ENCODE peak calls at places on chromosomes 12 and 14, in four cellular contexts. L is IMR-90, Y is H1, Q is H9. R is an unnamed sample.

GRCh38 chr12:85733441-85733840 is 102.8 kb downstream of the RASSF9 start:
- DNase-seq in L (peak; percentile 10), Q (no peak), Y (no peak), R (no peak)

GRCh38 chr12:49088190-49088931 is 6.2 kb downstream of the DHH start:
- DNase-seq in Y (peak; percentile 81), L (peak; percentile 94), Q (peak; percentile 90), R (peak; percentile 87)

GRCh38 chr14:78104130-78104529 is 66.0 kb upstream of the NRXN3 start:
- DNase-seq in Y (no peak), L (no peak), Q (no peak), R (no peak)

GRCh38 chr12:108457006-108457733 is 57.9 kb upstream of the FICD start:
- DNase-seq in Q (peak; percentile 70), L (peak; percentile 34), Y (peak; percentile 52), R (peak; percentile 91)

GRCh38 chr12:82279597-82279996 is 78.6 kb downstream of the CCDC59 start:
- DNase-seq in L (no peak), Y (no peak), Q (no peak), R (no peak)

GRCh38 chr12:77540097-77540496 is 290.6 kb upstream of the NAV3 start:
- DNase-seq in Y (no peak), L (no peak), Q (no peak), R (peak; percentile 11)

GRCh38 chr14:20384321-20384720 is 29.0 kb downstream of the TEP1 start:
- DNase-seq in Q (no peak), Y (no peak), L (no peak), R (no peak)

GRCh38 chr12:88298014-88298682 is 156.0 kb downstream of the TMTC3 start:
- DNase-seq in Y (no peak), L (no peak), Q (no peak), R (no peak)

GRCh38 chr14:90523544-90523943 is 126.7 kb downstream of the CALM1 start:
- DNase-seq in Y (no peak), Q (no peak), L (peak; percentile 45), R (no peak)

GRCh38 chr14:80216818-80217217 is 5.5 kb upstream of the DIO2 start:
- DNase-seq in L (peak; percentile 17), Y (no peak), Q (no peak), R (no peak)

GRCh38 chr12:95129115-95129514 is 55.7 kb upstream of the NR2C1 start:
- DNase-seq in L (no peak), Q (no peak), Y (no peak), R (no peak)

GRCh38 chr12:3288690-3289089 is 202.3 kb upstream of the PRMT8 start:
- DNase-seq in L (no peak), Q (no peak), Y (no peak), R (no peak)

GRCh38 chr14:42192659-42193425 is 586.2 kb downstream of the LRFN5 start:
- DNase-seq in Y (no peak), Q (no peak), L (peak; percentile 98), R (peak; percentile 12)

GRCh38 chr12:110717037-110717436 is 25.7 kb downstream of the PPP1CC start:
- DNase-seq in L (no peak), Q (no peak), Y (no peak), R (no peak)

GRCh38 chr14:101737414-101738367 is 23.8 kb upstream of the PPP2R5C start:
- DNase-seq in Y (no peak), L (no peak), Q (no peak), R (no peak)

GRCh38 chr12:41073633-41074576 is 114.2 kb upstream of the PDZRN4 start:
- DNase-seq in Q (no peak), Y (no peak), L (no peak), R (no peak)

GRCh38 chr14:61525293-61526011 is 169.9 kb upstream of the HIF1A start:
- DNase-seq in Y (no peak), L (peak; percentile 52), Q (no peak), R (peak; percentile 46)

GRCh38 chr14:88426271-88426670 is 40.8 kb downstream of the SPATA7 start:
- DNase-seq in L (peak; percentile 74), Q (no peak), Y (no peak), R (no peak)

GRCh38 chr12:96434107-96434506 is 33.9 kb upstream of the CDK17 start:
- DNase-seq in L (peak; percentile 100), Y (no peak), Q (no peak), R (no peak)

GRCh38 chr12:22543246-22544037 is 900 bp downstream of the C2CD5 start:
- DNase-seq in Y (peak; percentile 53), L (peak; percentile 8), Q (peak; percentile 46), R (peak; percentile 38)

GRCh38 chr12:6038160-6038559 is 86.3 kb downstream of the VWF start:
- DNase-seq in L (peak; percentile 76), Q (peak; percentile 95), Y (peak; percentile 72), R (peak; percentile 94)

GRCh38 chr12:104846056-104846762 is 111.9 kb downstream of the SLC41A2 start:
- DNase-seq in L (peak; percentile 52), Q (no peak), Y (no peak), R (peak; percentile 5)

GRCh38 chr14:100861188-100861936 is 35.4 kb downstream of the MEG3 start:
- DNase-seq in L (no peak), Q (no peak), Y (no peak), R (no peak)

GRCh38 chr12:7450667-7451066 is 6.7 kb upstream of the CD163L1 start:
- DNase-seq in Q (no peak), Y (no peak), L (no peak), R (peak; percentile 28)

GRCh38 chr12:127600211-127600610 is 666.8 kb upstream of the TMEM132C start:
- DNase-seq in L (no peak), Q (no peak), Y (no peak), R (peak; percentile 51)

GRCh38 chr12:11732760-11733159 is 83.3 kb downstream of the ETV6 start:
- DNase-seq in Q (no peak), L (no peak), Y (no peak), R (no peak)

GRCh38 chr12:52341066-52341580 is 19.9 kb upstream of the KRT83 start:
- DNase-seq in Y (no peak), Q (no peak), L (no peak), R (no peak)

GRCh38 chr14:68785817-68786490 is 6.9 kb downstream of the ZFP36L1 start:
- DNase-seq in L (no peak), Q (no peak), Y (peak; percentile 55), R (peak; percentile 14)

GRCh38 chr12:131105736-131106356 is 152.1 kb downstream of the ADGRD1 start:
- DNase-seq in Q (peak; percentile 15), L (no peak), Y (no peak), R (no peak)

DNA sequence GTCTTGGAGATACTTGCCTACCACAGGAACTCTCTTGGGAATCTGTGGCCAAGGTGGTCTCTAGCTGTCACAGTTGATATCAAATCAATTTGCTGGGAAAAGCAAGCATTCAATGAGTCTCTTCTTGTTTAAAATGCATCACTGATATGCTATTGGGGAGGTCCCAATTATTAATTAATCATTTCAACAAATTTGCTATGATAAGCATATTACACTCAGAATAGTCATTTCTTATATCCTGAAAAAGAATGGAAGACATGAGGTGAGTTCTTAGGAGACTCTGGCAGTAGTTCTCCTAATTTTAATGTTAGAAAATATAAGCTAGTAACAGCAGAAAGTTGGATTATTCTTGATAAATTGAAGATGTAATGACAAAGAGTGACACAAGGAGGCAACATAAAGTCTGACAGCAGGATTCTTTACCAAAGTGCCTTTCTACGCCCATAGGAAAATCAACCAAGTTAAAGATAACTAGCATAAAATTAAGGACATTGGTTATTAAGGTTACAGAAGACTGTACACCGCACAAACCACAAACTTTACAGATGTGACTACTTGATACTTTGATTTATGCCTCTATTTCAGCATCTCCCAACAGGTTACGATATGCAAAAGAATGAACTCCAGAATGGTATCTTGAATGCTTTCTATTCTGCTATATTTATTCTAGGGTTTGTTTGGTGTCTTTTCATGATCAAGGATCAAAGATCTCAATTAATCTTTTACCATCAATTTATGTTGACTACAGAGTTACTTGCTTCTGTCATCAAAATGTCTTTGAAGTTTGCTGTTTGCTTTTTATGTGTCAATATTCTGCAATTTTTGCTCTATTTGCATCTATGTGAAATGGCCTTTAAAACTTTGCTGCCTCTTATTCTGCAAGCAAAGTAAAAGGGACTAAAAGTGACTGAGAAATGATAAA is 349.6 kb upstream of the CLEC14A start:
- DNase-seq in Q (no peak), Y (no peak), L (no peak), R (peak; percentile 18)
- H4K5ac ChIP-seq in Q (no peak overlapping the region), Y (no peak overlapping the region), L (no peak overlapping the region), R (no peak overlapping the region)

GRCh38 chr12:57606016-57606311 is 1.3 kb downstream of the DTX3 start:
- DNase-seq in Y (no peak), L (no peak), Q (no peak), R (no peak)
- H3K27ac ChIP-seq in Y (no peak overlapping the region), L (no peak overlapping the region), Q (no peak overlapping the region), R (no peak overlapping the region)

GRCh38 chr14:37819155-37820015 is 224.0 kb downstream of the TTC6 start:
- DNase-seq in Q (no peak), Y (no peak), L (peak; percentile 29), R (peak; percentile 42)
- H3K4me2 ChIP-seq in Q (no peak overlapping the region), Y (no peak overlapping the region), L (no peak overlapping the region), R (no peak overlapping the region)

GRCh38 chr12:113965951-113966797 is at the start of gene RBM19:
- DNase-seq in L (peak; percentile 97), Q (peak; percentile 99), Y (peak; percentile 98), R (peak; percentile 99)

GRCh38 chr12:113961921-113962710 is 4.0 kb downstream of the RBM19 start:
- DNase-seq in Y (no peak), Q (no peak), L (peak; percentile 72), R (no peak)

GRCh38 chr12:113960030-113960429 is 6.1 kb downstream of the RBM19 start:
- DNase-seq in Y (no peak), Q (no peak), L (no peak), R (no peak)

GRCh38 chr12:113959096-113959495 is 7.0 kb downstream of the RBM19 start:
- DNase-seq in Y (no peak), Q (no peak), L (no peak), R (no peak)

GRCh38 chr12:113962733-113963132 is 3.4 kb downstream of the RBM19 start:
- DNase-seq in Q (no peak), Y (no peak), L (no peak), R (no peak)
- H4K5ac ChIP-seq in Q (no peak overlapping the region), Y (no peak overlapping the region), L (no peak overlapping the region), R (no peak overlapping the region)

DNA sequence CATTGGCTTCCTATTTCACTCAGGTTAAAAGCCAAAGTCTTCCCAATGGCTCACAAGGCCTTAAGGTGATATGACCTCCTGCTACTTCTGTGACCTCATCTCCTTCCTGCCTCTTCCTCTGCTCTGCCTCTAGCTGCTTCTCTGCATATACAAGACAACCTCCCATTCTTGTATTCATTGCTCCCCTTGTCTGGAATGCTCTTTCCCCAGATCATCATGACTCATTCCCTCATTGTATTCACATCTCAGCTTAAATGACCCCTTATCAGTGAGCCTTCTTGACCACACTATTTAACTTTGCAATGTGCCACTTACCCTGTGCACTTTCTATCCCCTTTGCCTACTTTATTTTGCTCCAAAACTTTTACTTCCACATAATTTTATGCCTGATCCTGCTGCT is 90.2 kb downstream of the PPP1R12A start:
- DNase-seq in Y (no peak), Q (peak; percentile 50), L (peak; percentile 91), R (peak; percentile 99)
- H3K27ac ChIP-seq in Y (no peak overlapping the region), Q (no peak overlapping the region), L (peak overlapping the region; percentile 49), R (peak overlapping the region; percentile 22)

R was measured in mesendoderm.